ENCODE peak calls at places on chromosome 19, in six cellular contexts. E is HCEC 1CT, B is substantia nigra, X is cardiac septum, M is astrocyte, J is ELR. S is an unnamed sample.

GRCh38 chr19:10191347-10191746 is 3.4 kb downstream of the DNMT1 start:
- DNase-seq in E (peak; percentile 54), B (no peak), X (no peak), M (peak; percentile 89), J (peak; percentile 57), S (peak; percentile 91)

GRCh38 chr19:21568816-21569496 is 63.6 kb downstream of the ZNF429 start:
- DNase-seq in E (peak; percentile 39), B (peak; percentile 93), X (peak; percentile 94), M (peak; percentile 89), J (peak; percentile 3), S (peak; percentile 92)

GRCh38 chr19:41457241-41457640 is 14.3 kb downstream of the ERICH4 start:
- DNase-seq in E (no peak), B (no peak), X (no peak), M (no peak), J (no peak), S (no peak)

GRCh38 chr19:15264061-15264932 is 32.0 kb upstream of the EPHX3 start:
- DNase-seq in E (peak; percentile 42), B (peak; percentile 58), X (peak; percentile 87), M (no peak), J (peak; percentile 79), S (peak; percentile 88)

GRCh38 chr19:6476155-6476895 is 5.3 kb downstream of the DENND1C start:
- DNase-seq in E (peak; percentile 27), B (peak; percentile 54), X (no peak), M (no peak), J (peak; percentile 62), S (peak; percentile 75)

GRCh38 chr19:12985049-12985776 is 10.1 kb upstream of the NFIX start:
- DNase-seq in E (no peak), B (peak; percentile 90), X (no peak), M (peak; percentile 74), J (peak; percentile 47), S (peak; percentile 93)

GRCh38 chr19:45884682-45885555 is 1.0 kb downstream of the IRF2BP1 start:
- DNase-seq in E (no peak), B (no peak), X (no peak), M (no peak), J (no peak), S (peak; percentile 89)

GRCh38 chr19:29121684-29122083 is 91.3 kb downstream of the UQCRFS1 start:
- DNase-seq in E (no peak), B (peak; percentile 8), X (no peak), M (no peak), J (peak; percentile 9), S (no peak)

GRCh38 chr19:35291259-35291658 is 702 bp upstream of the MAG start:
- DNase-seq in E (no peak), B (peak; percentile 44), X (no peak), M (no peak), J (no peak), S (peak; percentile 50)

GRCh38 chr19:2428027-2428690 is 773 bp upstream of the TIMM13 start:
- DNase-seq in E (no peak), B (peak; percentile 29), X (no peak), M (no peak), J (peak; percentile 45), S (no peak)

GRCh38 chr19:49113762-49114629 is at the start of gene LIN7B:
- DNase-seq in E (peak; percentile 54), B (peak; percentile 46), X (peak; percentile 87), M (peak; percentile 14), J (peak; percentile 75), S (peak; percentile 100)

GRCh38 chr19:1264801-1265610 is 4.1 kb upstream of the CIRBP start:
- DNase-seq in E (peak; percentile 85), B (no peak), X (no peak), M (peak; percentile 76), J (peak; percentile 97), S (peak; percentile 100)

GRCh38 chr19:51093066-51093465 is 10.4 kb upstream of the KLK14 start:
- DNase-seq in E (no peak), B (peak; percentile 8), X (peak; percentile 68), M (no peak), J (no peak), S (no peak)

S was measured in osteoblast.